ENCODE peak calls at places on chromosome 2, in five cellular contexts. I is activated CD4-positive, alpha-beta T cell treated with anti-CD3 and anti-CD28 coated beads for 4 hours; H is GM19239; T is chondrocyte; J is sciatic nerve. S is an unnamed sample.

GRCh38 chr2:145813481-145813880 is 1293.6 kb upstream of the ZEB2 start:
- DNase-seq in H (no peak), I (no peak), J (no peak), T (no peak), S (no peak)

GRCh38 chr2:168889635-168890005 is 610 bp downstream of the SPC25 start:
- DNase-seq in J (no peak), T (no peak), H (no peak), I (no peak), S (no peak)

GRCh38 chr2:143720093-143720664 is 591.0 kb downstream of the ARHGAP15 start:
- DNase-seq in J (no peak), I (no peak), H (no peak), T (no peak), S (no peak)

GRCh38 chr2:112493048-112493447 is 11.1 kb downstream of the TTL start:
- DNase-seq in I (no peak), H (no peak), T (no peak), J (no peak), S (no peak)

GRCh38 chr2:191666733-191667132 is 11.2 kb upstream of the NABP1 start:
- DNase-seq in J (no peak), H (no peak), I (no peak), T (no peak), S (no peak)

GRCh38 chr2:236523249-236523648 is 46.4 kb upstream of the ACKR3 start:
- DNase-seq in I (no peak), H (no peak), T (no peak), J (no peak), S (no peak)

GRCh38 chr2:74951211-74951754 is 7.2 kb upstream of the POLE4 start:
- DNase-seq in J (no peak), I (no peak), T (no peak), H (no peak), S (no peak)

GRCh38 chr2:172285010-172285621 is 142.3 kb upstream of the ITGA6 start:
- DNase-seq in T (no peak), H (no peak), J (no peak), I (no peak), S (no peak)

GRCh38 chr2:101736233-101736632 is 38.7 kb downstream of the MAP4K4 start:
- DNase-seq in T (no peak), J (no peak), I (no peak), H (no peak), S (no peak)

GRCh38 chr2:128290356-128290755 is 28.3 kb downstream of the HS6ST1 start:
- DNase-seq in T (no peak), H (no peak), J (no peak), I (no peak), S (no peak)

GRCh38 chr2:118861741-118862140 is 14.3 kb upstream of the EN1 start:
- DNase-seq in J (no peak), I (no peak), H (no peak), T (no peak), S (no peak)

GRCh38 chr2:148936857-148937450 is 61.9 kb downstream of the KIF5C start:
- DNase-seq in J (no peak), H (no peak), I (no peak), T (no peak), S (no peak)

GRCh38 chr2:70505613-70506391 is 47.8 kb downstream of the TGFA start:
- DNase-seq in I (no peak), T (no peak), J (no peak), H (no peak), S (no peak)

GRCh38 chr2:146964494-146964893 is 880.3 kb upstream of the ACVR2A start:
- DNase-seq in T (no peak), H (no peak), J (no peak), I (no peak), S (no peak)

GRCh38 chr2:28707592-28707991 is 44.0 kb upstream of the PPP1CB start:
- DNase-seq in T (no peak), J (no peak), I (no peak), H (no peak), S (no peak)

GRCh38 chr2:12032975-12033374 is 286.5 kb downstream of the LPIN1 start:
- DNase-seq in J (no peak), T (no peak), H (no peak), I (no peak), S (no peak)

GRCh38 chr2:152716805-152717241 is 438 bp downstream of the PRPF40A start:
- DNase-seq in I (peak), H (no peak), J (no peak), T (no peak), S (peak)

GRCh38 chr2:112614201-112614840 is 29.9 kb downstream of the CHCHD5 start:
- DNase-seq in T (peak), J (peak), I (no peak), H (no peak), S (no peak)

GRCh38 chr2:238663586-238663985 is 184.3 kb upstream of the TWIST2 start:
- DNase-seq in I (no peak), T (no peak), J (no peak), H (no peak), S (no peak)

GRCh38 chr2:25341753-25342371 is at the start of gene DNMT3A:
- DNase-seq in J (peak), H (peak), I (peak), T (no peak), S (peak)

GRCh38 chr2:10272464-10272863 is 30.2 kb upstream of the HPCAL1 start:
- DNase-seq in T (no peak), H (no peak), J (no peak), I (no peak), S (no peak)

GRCh38 chr2:149037851-149038250 is 648 bp upstream of the LYPD6B start:
- DNase-seq in T (no peak), J (no peak), H (no peak), I (no peak), S (no peak)

GRCh38 chr2:202797944-202798343 is 73.6 kb downstream of the ICA1L start:
- DNase-seq in H (no peak), T (no peak), I (no peak), J (no peak), S (no peak)

GRCh38 chr2:96423281-96423680 is 81.9 kb downstream of the NEURL3 start:
- DNase-seq in J (no peak), I (no peak), T (no peak), H (no peak), S (no peak)

GRCh38 chr2:198141726-198142125 is 337.3 kb downstream of the PLCL1 start:
- DNase-seq in H (no peak), T (no peak), I (no peak), J (no peak), S (no peak)

GRCh38 chr2:128301501-128301966 is 17.1 kb downstream of the HS6ST1 start:
- DNase-seq in I (no peak), T (no peak), J (no peak), H (no peak), S (no peak)

S was measured in stimulated activated naive CD4-positive, alpha-beta T cell treated with Interleukin-2 at 50 U/mL for 16 hours.